ENCODE peak calls at places on chromosomes 12 and 14, in six cellular contexts. I, E, Q, C, W and J are unnamed samples.

GRCh38 chr12:118374126-118374725 is 1.5 kb upstream of the TAOK3 start:
- DNase-seq in C (no peak), E (no peak), Q (no peak), I (no peak), W (no peak), J (no peak)

GRCh38 chr14:50082308-50082742 is 34.0 kb downstream of the VCPKMT start:
- DNase-seq in E (no peak), W (no peak), C (no peak), I (peak), Q (no peak), J (no peak)

GRCh38 chr12:54304187-54304810 is 3.5 kb upstream of the NFE2 start:
- DNase-seq in Q (peak), W (peak), C (peak), I (no peak), E (no peak), J (no peak)

GRCh38 chr12:82910246-82910893 is 223.7 kb downstream of the TMTC2 start:
- DNase-seq in W (no peak), I (no peak), E (no peak), C (no peak), Q (no peak), J (no peak)

GRCh38 chr12:132167610-132168310 is 23.5 kb downstream of the NOC4L start:
- DNase-seq in Q (no peak), W (peak), I (no peak), E (no peak), C (no peak), J (no peak)

GRCh38 chr14:67738740-67739504 is 37.2 kb downstream of the RDH12 start:
- DNase-seq in C (peak), W (peak), Q (peak), E (peak), I (no peak), J (peak)

GRCh38 chr14:99768381-99768780 is 24.8 kb upstream of the EML1 start:
- DNase-seq in C (no peak), I (no peak), Q (peak), W (no peak), E (peak), J (no peak)

GRCh38 chr14:31283568-31284252 is 76.1 kb upstream of the HECTD1 start:
- DNase-seq in C (no peak), E (no peak), Q (no peak), I (no peak), W (no peak), J (no peak)